ENCODE peak calls at places on chromosomes 6 and 20, in four cellular contexts. M is H9, K is mesendoderm, O is IMR-90. L is an unnamed sample.

GRCh38 chr20:50898475-50898874 is 32.8 kb downstream of the ADNP start:
- DNase-seq in M (no peak), K (no peak), O (peak; percentile 28), L (no peak)

GRCh38 chr6:160661129-160661723 is 2.8 kb downstream of the LPA start:
- DNase-seq in M (no peak), K (no peak), O (no peak), L (no peak)

GRCh38 chr20:46299078-46299477 is 9.2 kb downstream of the CDH22 start:
- DNase-seq in M (no peak), K (no peak), O (no peak), L (no peak)

GRCh38 chr6:20921533-20921932 is 387.3 kb downstream of the CDKAL1 start:
- DNase-seq in M (no peak), K (no peak), O (peak; percentile 61), L (no peak)

GRCh38 chr20:44295995-44296394 is 15.0 kb downstream of the FITM2 start:
- DNase-seq in M (no peak), K (no peak), O (no peak), L (no peak)

GRCh38 chr6:2529217-2529719 is 221.5 kb downstream of the MYLK4 start:
- DNase-seq in M (no peak), K (no peak), O (no peak), L (no peak)

GRCh38 chr6:54291146-54291545 is 17.1 kb upstream of the TINAG start:
- DNase-seq in M (no peak), K (peak; percentile 46), O (peak; percentile 70), L (no peak)

GRCh38 chr6:2264932-2265331 is 19.5 kb upstream of the GMDS start:
- DNase-seq in M (no peak), K (no peak), O (peak; percentile 71), L (no peak)

GRCh38 chr6:138231399-138231886 is 13.2 kb upstream of the PBOV1 start:
- DNase-seq in M (no peak), K (no peak), O (no peak), L (no peak)

GRCh38 chr6:10412165-10412947 is 2.5 kb downstream of the TFAP2A start:
- DNase-seq in M (peak; percentile 86), K (peak; percentile 93), O (peak; percentile 75), L (peak; percentile 72)

GRCh38 chr20:23669866-23670265 is 19.0 kb downstream of the CST4 start:
- DNase-seq in M (no peak), K (no peak), O (no peak), L (no peak)

GRCh38 chr6:12261502-12261901 is 28.7 kb upstream of the EDN1 start:
- DNase-seq in M (no peak), K (no peak), O (no peak), L (no peak)

GRCh38 chr6:105587349-105588115 is 184.7 kb upstream of the PREP start:
- DNase-seq in M (no peak), K (no peak), O (peak; percentile 43), L (peak; percentile 85)

GRCh38 chr6:84422380-84422968 is 195.0 kb upstream of the CEP162 start:
- DNase-seq in M (peak; percentile 81), K (peak; percentile 66), O (peak; percentile 41), L (peak; percentile 48)

GRCh38 chr6:132483779-132484679 is 28.9 kb downstream of the STX7 start:
- DNase-seq in M (no peak), K (peak; percentile 58), O (peak; percentile 76), L (peak; percentile 85)

GRCh38 chr6:37242429-37243052 is 15.0 kb upstream of the TBC1D22B start:
- DNase-seq in M (no peak), K (peak; percentile 91), O (peak; percentile 99), L (peak; percentile 96)

GRCh38 chr6:92777146-92777740 is 642.1 kb downstream of the EPHA7 start:
- DNase-seq in M (no peak), K (peak; percentile 65), O (peak; percentile 42), L (peak; percentile 34)

GRCh38 chr6:69449887-69450286 is 346.9 kb downstream of the LMBRD1 start:
- DNase-seq in M (no peak), K (no peak), O (no peak), L (no peak)

GRCh38 chr6:33987531-33988021 is 158.3 kb downstream of the GRM4 start:
- DNase-seq in M (peak; percentile 16), K (no peak), O (no peak), L (peak; percentile 56)

GRCh38 chr6:144840619-144841018 is 555.5 kb downstream of the UTRN start:
- DNase-seq in M (no peak), K (no peak), O (no peak), L (no peak)

GRCh38 chr6:28225056-28225834 is at the start of gene ZSCAN9:
- DNase-seq in M (peak; percentile 84), K (peak; percentile 92), O (peak; percentile 89), L (peak; percentile 90)

GRCh38 chr6:22041797-22042489 is 254.9 kb downstream of the PRL start:
- DNase-seq in M (no peak), K (no peak), O (peak; percentile 81), L (no peak)

GRCh38 chr6:165770430-165771082 is 107.5 kb upstream of the PDE10A start:
- DNase-seq in M (peak; percentile 41), K (no peak), O (peak; percentile 10), L (no peak)

GRCh38 chr6:148999501-148999900 is 252.7 kb downstream of the UST start:
- DNase-seq in M (no peak), K (no peak), O (peak; percentile 56), L (no peak)

GRCh38 chr20:23361108-23361650 is 803 bp upstream of the GZF1 start:
- DNase-seq in M (no peak), K (peak; percentile 56), O (peak; percentile 24), L (peak; percentile 4)

GRCh38 chr6:107991061-107991460 is 33.1 kb upstream of the SEC63 start:
- DNase-seq in M (no peak), K (peak; percentile 22), O (no peak), L (no peak)

GRCh38 chr20:54209216-54209813 is 1.4 kb downstream of the PFDN4 start:
- DNase-seq in M (no peak), K (peak; percentile 42), O (no peak), L (peak; percentile 46)

GRCh38 chr6:3499603-3500002 is 42.8 kb upstream of the SLC22A23 start:
- DNase-seq in M (no peak), K (no peak), O (no peak), L (no peak)

GRCh38 chr20:46575794-46576495 is 25.5 kb upstream of the OCSTAMP start:
- DNase-seq in M (no peak), K (no peak), O (no peak), L (no peak)

GRCh38 chr20:17357238-17357637 is 130.4 kb downstream of the PCSK2 start:
- DNase-seq in M (no peak), K (no peak), O (no peak), L (no peak)

GRCh38 chr6:3377536-3378397 is 79.1 kb downstream of the SLC22A23 start:
- DNase-seq in M (no peak), K (peak; percentile 49), O (peak; percentile 39), L (peak; percentile 69)

GRCh38 chr20:16898433-16898832 is 150.3 kb downstream of the OTOR start:
- DNase-seq in M (no peak), K (peak; percentile 32), O (peak; percentile 17), L (no peak)

GRCh38 chr6:145241039-145241438 is 494.3 kb downstream of the EPM2A start:
- DNase-seq in M (no peak), K (no peak), O (peak; percentile 88), L (no peak)

GRCh38 chr20:3204124-3204794 is at the start of gene DDRGK1:
- DNase-seq in M (peak; percentile 84), K (peak; percentile 85), O (peak; percentile 69), L (peak; percentile 78)
- H3K9ac ChIP-seq in M (peak within 1 kb of the TSS; percentile 68), K (peak within 1 kb of the TSS; percentile 92), O (peak within 1 kb of the TSS; percentile 80), L (peak within 1 kb of the TSS; percentile 81)

GRCh38 chr6:43771210-43771857 is 1.3 kb downstream of the VEGFA start:
- DNase-seq in M (no peak), K (peak; percentile 57), O (peak; percentile 45), L (peak; percentile 53)
- H3K4me1 ChIP-seq in M (peaks cover 10% of the 10 kb centered on the region), K (peaks cover 23% of the 10 kb centered on the region), O (peaks cover 35% of the 10 kb centered on the region), L (peaks cover 7% of the 10 kb centered on the region)

GRCh38 chr6:170294813-170295518 is 4.1 kb upstream of the DLL1 start:
- DNase-seq in M (no peak), K (no peak), O (no peak), L (no peak)
- H2BK5ac ChIP-seq in M (no peak overlapping the region), K (no peak overlapping the region), O (no peak overlapping the region), L (no peak overlapping the region)

DNA sequence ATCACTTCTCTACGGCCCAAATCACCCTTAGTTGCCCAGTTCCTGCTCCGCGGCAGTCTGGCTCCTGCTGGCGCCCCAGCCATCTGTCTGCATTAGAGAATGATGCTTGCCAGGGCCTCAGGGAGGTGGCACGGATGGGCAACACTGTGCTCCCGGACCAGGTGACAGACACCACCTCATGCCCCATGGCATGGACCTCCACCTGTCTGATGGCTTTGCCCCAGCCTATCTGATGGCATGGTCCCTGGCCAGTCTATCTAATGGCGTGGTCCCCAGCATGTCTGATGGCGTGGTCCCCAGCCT is 18.8 kb upstream of the MRGBP start:
- DNase-seq in M (no peak), K (no peak), O (no peak), L (no peak)
- H3K9ac ChIP-seq in M (no peak overlapping the region), K (no peak overlapping the region), O (no peak overlapping the region), L (no peak overlapping the region)

GRCh38 chr20:57124346-57124745 is 142.1 kb downstream of the BMP7 start:
- DNase-seq in M (no peak), K (no peak), O (no peak), L (no peak)

GRCh38 chr20:57123139-57123903 is 143.1 kb downstream of the BMP7 start:
- DNase-seq in M (no peak), K (no peak), O (no peak), L (no peak)

GRCh38 chr20:57124800-57125399 is 141.5 kb downstream of the BMP7 start:
- DNase-seq in M (no peak), K (peak; percentile 26), O (no peak), L (no peak)

GRCh38 chr20:57118964-57119363 is 147.5 kb downstream of the BMP7 start:
- DNase-seq in M (no peak), K (no peak), O (no peak), L (no peak)

DNA sequence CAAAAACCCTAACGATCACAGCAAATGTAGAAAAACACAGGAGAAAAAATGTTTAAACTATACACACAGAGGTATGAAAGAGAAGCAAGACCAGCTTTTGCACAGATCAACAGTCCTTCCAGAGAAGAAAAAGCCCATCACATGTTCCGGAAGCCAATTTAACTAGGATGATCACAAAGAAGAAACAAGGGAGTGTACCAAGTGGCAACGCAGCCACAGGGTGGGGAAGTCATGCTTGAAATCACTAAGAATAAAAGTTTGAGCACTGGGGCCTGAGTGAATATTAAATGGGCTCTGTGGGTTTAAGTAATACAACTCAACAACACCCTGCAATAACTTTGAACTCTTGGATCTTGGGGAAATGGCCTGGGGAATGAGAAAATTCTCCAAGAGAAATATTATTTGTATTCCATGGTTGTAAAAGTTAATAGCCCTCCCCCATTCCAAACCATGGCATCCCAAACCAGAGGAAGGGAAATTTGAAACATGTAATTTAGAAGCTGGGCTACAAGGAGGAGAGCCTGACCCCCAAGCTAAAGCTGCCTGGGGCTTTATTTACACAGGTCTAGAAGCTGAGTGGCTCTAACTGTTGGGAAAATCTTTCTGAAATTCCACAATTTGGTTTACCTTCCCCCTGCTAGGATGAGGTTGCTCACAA is 143.8 kb downstream of the BMP7 start:
- DNase-seq in M (no peak), K (no peak), O (no peak), L (no peak)
- H3K4me1 ChIP-seq in M (no peaks in the 10 kb centered on the region), K (no peaks in the 10 kb centered on the region), O (no peaks in the 10 kb centered on the region), L (peaks cover 7% of the 10 kb centered on the region)

GRCh38 chr6:157980288-157981131 is 1.2 kb upstream of the SYNJ2 start:
- DNase-seq in M (no peak), K (no peak), O (no peak), L (no peak)
- H2BK5ac ChIP-seq in M (no peak overlapping the region), K (no peak overlapping the region), O (peak overlapping the region; percentile 75), L (peak overlapping the region; percentile 17)

L was measured in trophoblast cell.